ENCODE peak calls at places on chromosome 3, in nine cellular contexts. H is fibroblast of lung, P is psoas muscle, F is suprapubic skin, B is prostate gland, D is mesendoderm, M is colonic mucosa, I is ovary, Z is H9. J is an unnamed sample.

GRCh38 chr3:126102530-126102951 is 18.6 kb upstream of the SLC41A3 start:
- DNase-seq in H (peak), P (peak), F (no peak), B (peak), D (no peak), M (peak), I (no peak), Z (no peak), J (no peak)

GRCh38 chr3:126401611-126402160 is 7.0 kb downstream of the CFAP100 start:
- DNase-seq in H (no peak), P (no peak), F (peak), B (no peak), D (no peak), M (no peak), I (no peak), Z (no peak), J (no peak)

GRCh38 chr3:156837130-156837529 is 11.0 kb downstream of the LEKR1 start:
- DNase-seq in H (peak), P (no peak), F (no peak), B (no peak), D (peak), M (no peak), I (no peak), Z (no peak), J (no peak)

GRCh38 chr3:130934442-130935089 is 40.7 kb downstream of the ATP2C1 start:
- DNase-seq in H (peak), P (no peak), F (no peak), B (no peak), D (no peak), M (no peak), I (no peak), Z (no peak), J (no peak)

GRCh38 chr3:125110016-125110875 is 54.4 kb upstream of the HEG1 start:
- DNase-seq in H (peak), P (no peak), F (no peak), B (no peak), D (no peak), M (no peak), I (no peak), Z (no peak), J (no peak)

GRCh38 chr3:172585954-172586353 is 62.7 kb upstream of the TNFSF10 start:
- DNase-seq in H (no peak), P (no peak), F (no peak), B (no peak), D (no peak), M (no peak), I (no peak), Z (no peak), J (no peak)

GRCh38 chr3:149967067-149967685 is 3.5 kb downstream of the PFN2 start:
- DNase-seq in H (peak), P (no peak), F (no peak), B (no peak), D (peak), M (no peak), I (no peak), Z (no peak), J (no peak)

GRCh38 chr3:43747641-43748040 is 56.9 kb downstream of the ABHD5 start:
- DNase-seq in H (peak), P (no peak), F (no peak), B (no peak), D (no peak), M (no peak), I (no peak), Z (no peak), J (no peak)

GRCh38 chr3:58041182-58041825 is 33.1 kb downstream of the FLNB start:
- DNase-seq in H (peak), P (no peak), F (no peak), B (no peak), D (no peak), M (no peak), I (no peak), Z (no peak), J (no peak)

GRCh38 chr3:113179235-113179829 is 32.0 kb upstream of the BOC start:
- DNase-seq in H (peak), P (no peak), F (no peak), B (no peak), D (no peak), M (no peak), I (no peak), Z (no peak), J (no peak)

GRCh38 chr3:131036200-131036816 is 9.6 kb downstream of the NEK11 start:
- DNase-seq in H (peak), P (no peak), F (no peak), B (no peak), D (no peak), M (no peak), I (no peak), Z (no peak), J (no peak)

GRCh38 chr3:44989636-44990373 is 13.8 kb downstream of the EXOSC7 start:
- DNase-seq in H (no peak), P (no peak), F (no peak), B (no peak), D (no peak), M (no peak), I (no peak), Z (no peak), J (no peak)

GRCh38 chr3:78163379-78163778 is 1123.5 kb downstream of the ROBO2 start:
- DNase-seq in H (no peak), P (no peak), F (no peak), B (no peak), D (peak), M (no peak), I (no peak), Z (no peak), J (no peak)

GRCh38 chr3:8845641-8846040 is 76.2 kb upstream of the OXTR start:
- DNase-seq in H (peak), P (no peak), F (no peak), B (no peak), D (peak), M (no peak), I (no peak), Z (no peak), J (no peak)

GRCh38 chr3:111667621-111668239 is 72.6 kb upstream of the ZBED2 start:
- DNase-seq in H (peak), P (peak), F (no peak), B (no peak), D (no peak), M (peak), I (no peak), Z (no peak), J (peak)

GRCh38 chr3:30462725-30463124 is 143.7 kb upstream of the TGFBR2 start:
- DNase-seq in H (no peak), P (no peak), F (no peak), B (no peak), D (no peak), M (no peak), I (no peak), Z (no peak), J (no peak)

GRCh38 chr3:115822572-115822971 is 199.3 kb downstream of the GAP43 start:
- DNase-seq in H (peak), P (no peak), F (no peak), B (peak), D (no peak), M (no peak), I (no peak), Z (no peak), J (no peak)

GRCh38 chr3:169478566-169479313 is 184.8 kb downstream of the MECOM start:
- DNase-seq in H (peak), P (no peak), F (no peak), B (no peak), D (peak), M (no peak), I (no peak), Z (no peak), J (no peak)

GRCh38 chr3:171526146-171526545 is 65.9 kb upstream of the TNIK start:
- DNase-seq in H (peak), P (no peak), F (no peak), B (no peak), D (no peak), M (no peak), I (no peak), Z (no peak), J (no peak)

GRCh38 chr3:194265996-194266657 is 85.0 kb downstream of the CPN2 start:
- DNase-seq in H (no peak), P (no peak), F (peak), B (no peak), D (no peak), M (peak), I (peak), Z (peak), J (no peak)

GRCh38 chr3:71428841-71429609 is 154.5 kb downstream of the FOXP1 start:
- DNase-seq in H (peak), P (no peak), F (no peak), B (peak), D (no peak), M (peak), I (peak), Z (no peak), J (no peak)

GRCh38 chr3:11770477-11771381 is 76.0 kb downstream of the TAMM41 start:
- DNase-seq in H (peak), P (peak), F (peak), B (peak), D (peak), M (peak), I (peak), Z (peak), J (peak)
- H3K27ac ChIP-seq in H (no peak), P (no peak), F (peak), B (peak), D (no peak), M (peak), I (no peak), Z (no peak), J (no peak)

GRCh38 chr3:23576379-23576959 is 229.3 kb upstream of the UBE2E1 start:
- DNase-seq in H (no peak), P (no peak), F (no peak), B (peak), D (no peak), M (no peak), I (no peak), Z (no peak), J (no peak)

GRCh38 chr3:23573827-23574226 is 231.9 kb upstream of the UBE2E1 start:
- DNase-seq in H (no peak), P (no peak), F (no peak), B (no peak), D (no peak), M (no peak), I (no peak), Z (no peak), J (no peak)

GRCh38 chr3:23580337-23580736 is 225.4 kb upstream of the UBE2E1 start:
- DNase-seq in H (peak), P (no peak), F (no peak), B (no peak), D (no peak), M (no peak), I (no peak), Z (no peak), J (no peak)

GRCh38 chr3:23575697-23576096 is 230.1 kb upstream of the UBE2E1 start:
- DNase-seq in H (peak), P (no peak), F (no peak), B (no peak), D (no peak), M (no peak), I (no peak), Z (no peak), J (no peak)
- H3K27ac ChIP-seq in H (no peak), P (no peak), F (no peak), B (no peak), D (no peak), M (no peak), I (no peak), Z (no peak), J (no peak)

GRCh38 chr3:107985496-107985895 is 105.3 kb downstream of the CD47 start:
- DNase-seq in H (no peak), P (no peak), F (no peak), B (no peak), D (no peak), M (no peak), I (no peak), Z (no peak), J (no peak)

GRCh38 chr3:107989651-107990050 is 101.2 kb downstream of the CD47 start:
- DNase-seq in H (no peak), P (no peak), F (no peak), B (no peak), D (no peak), M (no peak), I (no peak), Z (no peak), J (no peak)

GRCh38 chr3:107987036-107987557 is 103.7 kb downstream of the CD47 start:
- DNase-seq in H (peak), P (peak), F (peak), B (peak), D (no peak), M (peak), I (peak), Z (no peak), J (no peak)

GRCh38 chr3:107988464-107989156 is 102.2 kb downstream of the CD47 start:
- DNase-seq in H (peak), P (peak), F (no peak), B (peak), D (no peak), M (peak), I (peak), Z (no peak), J (no peak)

DNA sequence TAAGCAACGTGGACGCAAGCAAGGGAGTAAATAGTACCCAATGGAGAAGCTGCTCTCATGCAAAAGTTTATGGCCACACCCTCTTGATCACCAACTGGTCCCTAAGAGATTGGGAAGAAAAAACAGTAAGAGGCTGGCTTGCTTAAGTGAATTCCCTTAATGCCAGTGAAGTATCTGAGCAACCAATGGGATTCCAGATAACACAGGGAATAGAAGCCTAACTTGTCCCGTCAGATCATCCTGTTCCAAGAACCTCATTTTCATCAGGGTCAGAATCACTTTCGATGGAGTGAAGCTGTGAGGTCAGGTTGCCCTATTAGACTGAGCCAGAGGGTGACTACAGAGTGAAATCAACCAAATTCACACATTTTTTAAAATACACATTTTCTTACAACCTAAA is 104.3 kb downstream of the CD47 start:
- DNase-seq in H (no peak), P (no peak), F (no peak), B (no peak), D (no peak), M (no peak), I (no peak), Z (no peak), J (no peak)
- H3K27ac ChIP-seq in H (no peak), P (peak), F (peak), B (peak), D (no peak), M (peak), I (peak), Z (no peak), J (no peak)

GRCh38 chr3:127761101-127761802 is 61.1 kb downstream of the MGLL start:
- DNase-seq in H (no peak), P (no peak), F (no peak), B (no peak), D (no peak), M (no peak), I (no peak), Z (no peak), J (no peak)
- H3K27ac ChIP-seq in H (no peak), P (peak), F (no peak), B (no peak), D (no peak), M (no peak), I (no peak), Z (no peak), J (no peak)

DNA sequence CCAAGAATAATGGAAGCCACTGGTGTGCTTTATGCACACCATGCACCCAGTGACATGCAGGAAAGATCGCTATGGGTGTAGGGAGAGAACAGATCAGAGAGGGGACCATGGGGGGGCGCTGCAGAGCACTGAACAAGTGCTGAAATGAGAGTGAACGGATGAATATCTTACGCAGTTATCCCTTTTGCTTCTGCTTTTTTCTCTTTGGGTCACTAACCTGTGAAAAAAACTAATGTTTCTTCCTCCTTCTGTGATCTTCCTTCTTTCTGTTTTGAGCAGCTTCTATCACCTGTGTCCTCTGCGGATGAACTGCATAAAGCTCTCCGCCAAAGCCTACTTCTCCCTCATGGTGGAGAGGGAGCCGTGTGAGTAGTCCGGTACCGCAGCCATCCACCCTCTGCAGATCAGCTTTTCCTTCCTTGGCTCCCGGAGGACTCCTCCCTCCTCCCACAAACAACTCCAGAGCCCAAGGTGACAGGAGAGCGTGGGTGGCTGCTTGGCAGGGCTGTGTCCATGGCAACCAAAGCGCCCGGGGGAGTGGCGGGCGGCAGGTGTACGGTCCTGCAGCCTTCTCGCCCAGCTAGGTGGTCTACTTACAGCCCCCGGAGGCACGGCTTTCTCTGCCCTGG is 106.2 kb downstream of the DGKG start:
- DNase-seq in H (no peak), P (no peak), F (no peak), B (no peak), D (peak), M (no peak), I (no peak), Z (peak), J (no peak)
- H3K27ac ChIP-seq in H (no peak), P (no peak), F (no peak), B (no peak), D (no peak), M (no peak), I (no peak), Z (no peak), J (no peak)

GRCh38 chr3:84066920-84067319 is 891.9 kb upstream of the CADM2 start:
- DNase-seq in H (peak), P (no peak), F (no peak), B (no peak), D (no peak), M (no peak), I (no peak), Z (peak), J (no peak)
- H3K27ac ChIP-seq in H (no peak), P (no peak), F (no peak), B (no peak), D (no peak), M (no peak), I (no peak), Z (no peak), J (no peak)

GRCh38 chr3:88280326-88280725 is 130.6 kb downstream of the C3orf38 start:
- DNase-seq in H (no peak), P (no peak), F (no peak), B (no peak), D (no peak), M (no peak), I (no peak), Z (no peak), J (no peak)

GRCh38 chr3:88282519-88283241 is 132.9 kb downstream of the C3orf38 start:
- DNase-seq in H (no peak), P (no peak), F (no peak), B (no peak), D (no peak), M (no peak), I (no peak), Z (no peak), J (no peak)

DNA sequence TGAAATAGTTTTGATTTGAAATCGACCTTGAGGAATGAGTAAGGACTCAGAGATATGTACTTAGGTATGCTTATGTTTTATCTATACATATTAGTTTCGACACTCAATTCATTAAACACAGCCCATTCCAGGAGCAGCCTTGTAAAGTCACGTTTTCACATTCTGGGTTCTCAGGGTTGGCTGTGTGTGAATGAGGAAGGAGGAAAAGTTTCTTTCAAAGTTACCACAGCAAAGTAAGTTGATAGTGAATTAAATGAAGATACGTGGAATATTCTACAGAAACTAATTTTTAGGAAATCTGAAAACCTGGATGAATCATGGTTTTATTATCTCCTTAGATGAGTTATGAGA is 133.5 kb downstream of the C3orf38 start:
- DNase-seq in H (no peak), P (no peak), F (no peak), B (no peak), D (no peak), M (no peak), I (no peak), Z (no peak), J (no peak)
- H3K27ac ChIP-seq in H (no peak), P (no peak), F (no peak), B (no peak), D (no peak), M (no peak), I (no peak), Z (no peak), J (no peak)

GRCh38 chr3:10248984-10249748 is 907 bp downstream of the TATDN2 start:
- DNase-seq in H (peak), P (peak), F (no peak), B (peak), D (peak), M (peak), I (peak), Z (peak), J (peak)

GRCh38 chr3:10248184-10248983 is at the start of gene TATDN2:
- DNase-seq in H (peak), P (peak), F (peak), B (peak), D (peak), M (peak), I (peak), Z (peak), J (peak)

GRCh38 chr3:10249833-10250232 is 1.6 kb downstream of the TATDN2 start:
- DNase-seq in H (peak), P (no peak), F (no peak), B (no peak), D (no peak), M (no peak), I (no peak), Z (no peak), J (no peak)

GRCh38 chr3:10245313-10245712 is 2.9 kb upstream of the TATDN2 start:
- DNase-seq in H (no peak), P (no peak), F (no peak), B (no peak), D (no peak), M (no peak), I (no peak), Z (no peak), J (no peak)

DNA sequence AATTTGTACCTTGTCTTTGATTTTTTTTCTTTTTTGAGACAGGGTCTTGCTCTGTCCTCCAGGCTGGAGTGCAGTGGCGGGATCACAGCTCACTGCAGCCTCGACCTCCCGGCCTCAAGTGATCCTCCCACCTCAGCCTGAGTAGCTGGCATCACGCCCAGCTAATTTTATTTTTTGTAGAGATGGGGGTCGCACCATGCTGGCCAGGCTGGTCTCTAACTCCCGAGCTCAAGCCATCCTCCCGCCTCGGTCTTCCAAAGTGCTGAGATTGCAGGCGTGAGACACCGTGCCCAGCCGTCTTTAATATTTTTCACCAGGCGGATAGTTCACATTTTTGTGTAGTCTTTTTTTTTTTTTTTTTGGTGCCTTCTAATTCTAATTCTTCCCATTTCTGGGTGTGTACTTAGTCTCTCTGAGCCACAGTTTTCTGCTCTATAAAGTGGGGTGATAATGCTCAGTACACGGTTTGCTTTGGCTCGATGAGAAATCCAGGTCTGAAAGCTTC is 528 bp upstream of the TATDN2 start:
- DNase-seq in H (no peak), P (no peak), F (no peak), B (peak), D (no peak), M (no peak), I (peak), Z (no peak), J (no peak)
- H3K27ac ChIP-seq in H (peak), P (peak), F (peak), B (peak), D (no peak), M (peak), I (peak), Z (no peak), J (peak)

GRCh38 chr3:66534304-66534703 is 33.5 kb upstream of the LRIG1 start:
- DNase-seq in H (no peak), P (no peak), F (no peak), B (no peak), D (peak), M (no peak), I (no peak), Z (no peak), J (no peak)
- H3K27ac ChIP-seq in H (no peak), P (no peak), F (no peak), B (no peak), D (peak), M (no peak), I (no peak), Z (no peak), J (no peak)

GRCh38 chr3:49902511-49903345 is 945 bp downstream of the MST1R start:
- DNase-seq in H (no peak), P (no peak), F (no peak), B (no peak), D (no peak), M (peak), I (no peak), Z (no peak), J (no peak)
- H3K27ac ChIP-seq in H (no peak), P (no peak), F (peak), B (no peak), D (no peak), M (peak), I (no peak), Z (no peak), J (no peak)